ENCODE peak calls at places on chromosomes 12 and 14, in four cellular contexts. X is fibroblast of mammary gland, B is AG10803, G is psoas muscle. I is an unnamed sample.

GRCh38 chr12:57232156-57232756 is 2.7 kb downstream of the SHMT2 start:
- DNase-seq in X (no peak), B (no peak), G (peak), I (no peak)

GRCh38 chr14:26528415-26529182 is 69.2 kb downstream of the NOVA1 start:
- DNase-seq in X (peak), G (peak), B (peak), I (peak)

GRCh38 chr14:89435527-89436273 is 18.7 kb upstream of the FOXN3 start:
- DNase-seq in G (no peak), B (no peak), X (no peak), I (peak)

GRCh38 chr14:96920023-96920422 is 122.8 kb downstream of the VRK1 start:
- DNase-seq in B (peak), X (peak), G (no peak), I (no peak)

GRCh38 chr12:49092086-49092815 is 2.4 kb downstream of the DHH start:
- DNase-seq in G (no peak), X (peak), B (no peak), I (peak)

GRCh38 chr12:108482717-108483212 is 32.3 kb upstream of the FICD start:
- DNase-seq in X (peak), G (no peak), B (no peak), I (peak)

GRCh38 chr14:98169170-98169587 is 1102.8 kb downstream of the BCL11B start:
- DNase-seq in X (no peak), B (no peak), G (no peak), I (no peak)

GRCh38 chr14:41280745-41281144 is 325.9 kb upstream of the LRFN5 start:
- DNase-seq in B (no peak), G (no peak), X (peak), I (peak)

GRCh38 chr14:89237923-89238529 is 179.0 kb downstream of the FOXN3 start:
- DNase-seq in G (no peak), B (peak), X (peak), I (peak)

GRCh38 chr12:119669744-119670472 is 2.0 kb downstream of the PRKAB1 start:
- DNase-seq in G (no peak), X (no peak), B (no peak), I (no peak)

GRCh38 chr14:51472881-51473280 is 178.8 kb upstream of the FRMD6 start:
- DNase-seq in G (no peak), B (peak), X (peak), I (no peak)

GRCh38 chr14:100750762-100751699 is 24.3 kb downstream of the DLK1 start:
- DNase-seq in B (no peak), G (no peak), X (no peak), I (no peak)

GRCh38 chr12:64103821-64104220 is 118.3 kb downstream of the KICS2 start:
- DNase-seq in G (no peak), X (peak), B (peak), I (no peak)

GRCh38 chr12:10235761-10236631 is 23.3 kb downstream of the GABARAPL1 start:
- DNase-seq in X (peak), G (no peak), B (peak), I (peak)

GRCh38 chr14:90815817-90816662 is at the start of gene TTC7B:
- DNase-seq in G (peak), X (no peak), B (peak), I (no peak)

GRCh38 chr12:10673660-10674384 is at the start of gene STYK1:
- DNase-seq in X (peak), G (peak), B (peak), I (peak)

GRCh38 chr12:28855761-28856160 is 293.3 kb upstream of the FAR2 start:
- DNase-seq in G (no peak), B (peak), X (no peak), I (no peak)

GRCh38 chr14:70350078-70350477 is 9.4 kb downstream of the COX16 start:
- DNase-seq in G (no peak), B (no peak), X (no peak), I (no peak)

GRCh38 chr14:60679566-60680258 is 30.4 kb upstream of the SIX1 start:
- DNase-seq in X (no peak), B (no peak), G (no peak), I (no peak)

GRCh38 chr14:49766839-49767238 is 1.1 kb upstream of the KLHDC2 start:
- DNase-seq in G (no peak), B (no peak), X (no peak), I (no peak)

GRCh38 chr14:49303952-49304516 is 282.1 kb downstream of the RPS29 start:
- DNase-seq in B (peak), X (peak), G (no peak), I (peak)

GRCh38 chr12:44314007-44314500 is 478.2 kb downstream of the TMEM117 start:
- DNase-seq in B (peak), G (no peak), X (peak), I (no peak)

GRCh38 chr12:44313188-44313587 is 477.3 kb downstream of the TMEM117 start:
- DNase-seq in B (no peak), X (no peak), G (no peak), I (no peak)

GRCh38 chr12:44317651-44318126 is 481.8 kb downstream of the TMEM117 start:
- DNase-seq in B (peak), X (peak), G (no peak), I (peak)
- TF ChIP-seq CTCF in B (peak), X (peak), G (no peak), I (peak)

DNA sequence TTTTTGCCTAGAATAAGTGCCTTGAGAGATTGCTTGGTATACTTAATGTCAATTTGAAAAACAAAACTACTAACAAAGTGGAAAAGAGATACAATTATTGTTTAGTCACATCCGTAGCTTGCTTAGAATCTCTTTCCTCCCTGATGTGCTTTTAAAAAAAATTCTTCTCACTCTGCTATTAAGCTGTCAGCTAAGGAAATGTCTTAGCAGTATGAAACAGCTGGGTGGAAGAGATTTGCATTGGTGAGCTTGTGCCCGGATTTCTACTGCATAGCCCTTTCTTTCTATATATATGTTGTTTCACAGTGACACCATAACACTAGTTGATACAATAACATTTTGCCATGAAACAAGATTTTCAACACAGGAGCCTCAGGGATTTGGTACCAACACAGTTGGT is 229.4 kb upstream of the RGS6 start:
- DNase-seq in G (no peak), B (no peak), X (no peak), I (no peak)
- H3K4me3 ChIP-seq in G (no peak), B (no peak), X (no peak), I (no peak)

GRCh38 chr14:103127356-103127755 is 4.1 kb downstream of the TNFAIP2 start:
- DNase-seq in B (no peak), X (no peak), G (no peak), I (no peak)
- TF ChIP-seq CTCF in B (no peak), X (no peak), G (no peak), I (no peak)

GRCh38 chr14:95577875-95578274 is 43.0 kb downstream of the GLRX5 start:
- DNase-seq in X (no peak), B (no peak), G (no peak), I (no peak)
- H3K4me3 ChIP-seq in X (no peak), B (no peak), G (no peak), I (no peak)